ENCODE peak calls at places on chromosomes 1 and 21, in ten cellular contexts. L, U, T, O, D, S, N, Q, P and F are unnamed samples.

GRCh38 chr1:206521694-206522402 is 14.5 kb downstream of the RASSF5 start:
- DNase-seq in L (no peak), U (no peak), T (no peak), O (no peak), D (no peak), S (no peak), N (no peak), Q (no peak), P (no peak), F (no peak)

GRCh38 chr1:22420456-22421053 is 31.1 kb upstream of the ZBTB40 start:
- DNase-seq in L (peak; percentile 44), U (peak; percentile 85), T (peak; percentile 78), O (no peak), D (peak; percentile 53), S (peak; percentile 68), N (peak; percentile 80), Q (peak; percentile 51), P (peak; percentile 10), F (peak; percentile 74)

GRCh38 chr1:162757476-162757875 is 33.0 kb upstream of the HSD17B7 start:
- DNase-seq in L (no peak), U (no peak), T (no peak), O (no peak), D (no peak), S (no peak), N (no peak), Q (no peak), P (no peak), F (peak; percentile 33)

GRCh38 chr1:154418062-154418897 is 13.1 kb downstream of the IL6R start:
- DNase-seq in L (peak; percentile 16), U (peak; percentile 99), T (no peak), O (no peak), D (no peak), S (no peak), N (no peak), Q (no peak), P (no peak), F (no peak)

GRCh38 chr1:2788506-2789163 is 12.9 kb downstream of the TTC34 start:
- DNase-seq in L (no peak), U (no peak), T (no peak), O (no peak), D (no peak), S (no peak), N (no peak), Q (no peak), P (no peak), F (no peak)

GRCh38 chr1:24899581-24900485 is 30.2 kb downstream of the RUNX3 start:
- DNase-seq in L (no peak), U (no peak), T (no peak), O (no peak), D (no peak), S (peak; percentile 28), N (no peak), Q (no peak), P (no peak), F (no peak)

GRCh38 chr1:199020046-199020445 is 381.2 kb downstream of the PTPRC start:
- DNase-seq in L (no peak), U (no peak), T (no peak), O (no peak), D (no peak), S (no peak), N (peak; percentile 49), Q (no peak), P (no peak), F (no peak)

GRCh38 chr1:213464786-213465460 is 413.9 kb downstream of the RPS6KC1 start:
- DNase-seq in L (no peak), U (peak; percentile 88), T (no peak), O (no peak), D (no peak), S (no peak), N (no peak), Q (no peak), P (no peak), F (no peak)

GRCh38 chr1:84379128-84379527 is 19.2 kb upstream of the DNASE2B start:
- DNase-seq in L (no peak), U (peak; percentile 74), T (peak; percentile 79), O (no peak), D (no peak), S (no peak), N (peak; percentile 7), Q (no peak), P (no peak), F (peak; percentile 66)

GRCh38 chr21:45839274-45839673 is 142.3 kb upstream of the COL6A1 start:
- DNase-seq in L (no peak), U (peak; percentile 76), T (peak; percentile 55), O (no peak), D (no peak), S (no peak), N (no peak), Q (no peak), P (no peak), F (no peak)

GRCh38 chr1:12087797-12088314 is 24.8 kb downstream of the TNFRSF8 start:
- DNase-seq in L (peak; percentile 7), U (no peak), T (no peak), O (no peak), D (no peak), S (peak; percentile 79), N (no peak), Q (no peak), P (no peak), F (no peak)

GRCh38 chr1:20648438-20648837 is 12.7 kb downstream of the DDOST start:
- DNase-seq in L (no peak), U (no peak), T (no peak), O (no peak), D (no peak), S (no peak), N (no peak), Q (no peak), P (no peak), F (no peak)

GRCh38 chr1:38129971-38130370 is 83.4 kb upstream of the POU3F1 start:
- DNase-seq in L (no peak), U (no peak), T (peak; percentile 63), O (no peak), D (no peak), S (no peak), N (no peak), Q (no peak), P (no peak), F (no peak)

GRCh38 chr1:181345146-181345545 is 138.2 kb upstream of the CACNA1E start:
- DNase-seq in L (no peak), U (no peak), T (no peak), O (no peak), D (no peak), S (no peak), N (no peak), Q (no peak), P (no peak), F (no peak)

GRCh38 chr1:226406401-226406881 is 1.5 kb downstream of the PARP1 start:
- DNase-seq in L (no peak), U (peak; percentile 97), T (peak; percentile 51), O (no peak), D (no peak), S (no peak), N (peak; percentile 47), Q (no peak), P (no peak), F (peak; percentile 11)

GRCh38 chr1:150159550-150159949 is 9.8 kb downstream of the PLEKHO1 start:
- DNase-seq in L (no peak), U (no peak), T (no peak), O (no peak), D (no peak), S (no peak), N (peak; percentile 70), Q (no peak), P (no peak), F (no peak)

GRCh38 chr1:218930879-218931278 is 242.8 kb upstream of the LYPLAL1 start:
- DNase-seq in L (no peak), U (peak; percentile 52), T (peak; percentile 54), O (no peak), D (no peak), S (no peak), N (no peak), Q (no peak), P (no peak), F (peak; percentile 76)

GRCh38 chr1:51541313-51542050 is 22.4 kb upstream of the EPS15 start:
- DNase-seq in L (no peak), U (peak; percentile 87), T (peak; percentile 58), O (no peak), D (no peak), S (no peak), N (no peak), Q (no peak), P (no peak), F (no peak)

GRCh38 chr1:110048923-110049601 is 14.6 kb downstream of the STRIP1 start:
- DNase-seq in L (no peak), U (no peak), T (no peak), O (no peak), D (no peak), S (no peak), N (no peak), Q (no peak), P (no peak), F (no peak)

GRCh38 chr1:91731815-91732214 is 154.1 kb downstream of the TGFBR3 start:
- DNase-seq in L (no peak), U (peak; percentile 71), T (peak; percentile 60), O (no peak), D (no peak), S (peak; percentile 66), N (no peak), Q (peak; percentile 17), P (no peak), F (peak; percentile 60)

GRCh38 chr1:4022715-4023114 is 122.6 kb upstream of the C1orf174 start:
- DNase-seq in L (no peak), U (no peak), T (no peak), O (no peak), D (no peak), S (no peak), N (no peak), Q (no peak), P (no peak), F (no peak)

GRCh38 chr21:44980562-44981489 is 41.0 kb downstream of the SLX9 start:
- DNase-seq in L (no peak), U (no peak), T (no peak), O (no peak), D (no peak), S (no peak), N (no peak), Q (no peak), P (no peak), F (no peak)

GRCh38 chr1:119285482-119285881 is 83.1 kb upstream of the HAO2 start:
- DNase-seq in L (no peak), U (peak; percentile 47), T (peak; percentile 60), O (no peak), D (no peak), S (no peak), N (no peak), Q (no peak), P (no peak), F (peak; percentile 85)